ENCODE peak calls at places on chromosome 16, in five cellular contexts. One of them, this sample, is unnamed.

GRCh38 chr16:48308535-48308934 is 61.2 kb upstream of the ABCC11 start:
- DNase-seq in AML-193: no peak
- DNase-seq in DMS153: no peak
- DNase-seq in tibial artery: no peak
- DNase-seq in activated T-helper 1 cell treated with Interleukin-2 at 50 U/mL for 16 hours: no peak
- DNase-seq in this sample: no peak

GRCh38 chr16:25747160-25747758 is 55.5 kb downstream of the HS3ST4 start:
- DNase-seq in AML-193: no peak
- DNase-seq in activated T-helper 1 cell treated with Interleukin-2 at 50 U/mL for 16 hours: no peak
- DNase-seq in DMS153: no peak
- DNase-seq in tibial artery: no peak
- DNase-seq in this sample: no peak

GRCh38 chr16:70475054-70475871 is 20.9 kb downstream of the FCSK start:
- DNase-seq in activated T-helper 1 cell treated with Interleukin-2 at 50 U/mL for 16 hours: no peak
- DNase-seq in tibial artery: no peak
- DNase-seq in AML-193: no peak
- DNase-seq in DMS153: no peak
- DNase-seq in this sample: no peak

GRCh38 chr16:77387075-77387474 is 47.8 kb downstream of the ADAMTS18 start:
- DNase-seq in tibial artery: no peak
- DNase-seq in activated T-helper 1 cell treated with Interleukin-2 at 50 U/mL for 16 hours: no peak
- DNase-seq in DMS153: no peak
- DNase-seq in AML-193: no peak
- DNase-seq in this sample: no peak

GRCh38 chr16:48441863-48442279 is 56.7 kb upstream of the SIAH1 start:
- DNase-seq in AML-193: no peak
- DNase-seq in DMS153: no peak
- DNase-seq in activated T-helper 1 cell treated with Interleukin-2 at 50 U/mL for 16 hours: no peak
- DNase-seq in tibial artery: no peak
- DNase-seq in this sample: no peak

GRCh38 chr16:16857603-16858283 is 478.8 kb downstream of the NPIPA7 start:
- DNase-seq in activated T-helper 1 cell treated with Interleukin-2 at 50 U/mL for 16 hours: no peak
- DNase-seq in tibial artery: no peak
- DNase-seq in AML-193: no peak
- DNase-seq in DMS153: peak
- DNase-seq in this sample: no peak

GRCh38 chr16:14549789-14550153 is 80.3 kb downstream of the PARN start:
- DNase-seq in DMS153: peak
- DNase-seq in AML-193: no peak
- DNase-seq in activated T-helper 1 cell treated with Interleukin-2 at 50 U/mL for 16 hours: no peak
- DNase-seq in tibial artery: no peak
- DNase-seq in this sample: no peak

GRCh38 chr16:83940630-83941378 is 12.2 kb upstream of the OSGIN1 start:
- DNase-seq in DMS153: peak
- DNase-seq in activated T-helper 1 cell treated with Interleukin-2 at 50 U/mL for 16 hours: no peak
- DNase-seq in tibial artery: no peak
- DNase-seq in AML-193: no peak
- DNase-seq in this sample: no peak

GRCh38 chr16:85379041-85380001 is 233.8 kb upstream of the GSE1 start:
- DNase-seq in AML-193: no peak
- DNase-seq in activated T-helper 1 cell treated with Interleukin-2 at 50 U/mL for 16 hours: no peak
- DNase-seq in tibial artery: no peak
- DNase-seq in DMS153: no peak
- DNase-seq in this sample: no peak

GRCh38 chr16:57265850-57266530 is 18.5 kb downstream of the PLLP start:
- DNase-seq in activated T-helper 1 cell treated with Interleukin-2 at 50 U/mL for 16 hours: no peak
- DNase-seq in AML-193: no peak
- DNase-seq in DMS153: no peak
- DNase-seq in tibial artery: peak
- DNase-seq in this sample: no peak

GRCh38 chr16:89103156-89103555 is 9.5 kb downstream of the ACSF3 start:
- DNase-seq in activated T-helper 1 cell treated with Interleukin-2 at 50 U/mL for 16 hours: no peak
- DNase-seq in AML-193: no peak
- DNase-seq in tibial artery: no peak
- DNase-seq in DMS153: no peak
- DNase-seq in this sample: no peak

GRCh38 chr16:66487580-66488235 is 60.6 kb downstream of the BEAN1 start:
- DNase-seq in tibial artery: no peak
- DNase-seq in AML-193: no peak
- DNase-seq in activated T-helper 1 cell treated with Interleukin-2 at 50 U/mL for 16 hours: no peak
- DNase-seq in DMS153: no peak
- DNase-seq in this sample: no peak

GRCh38 chr16:23339781-23340180 is 37.7 kb downstream of the SCNN1B start:
- DNase-seq in AML-193: no peak
- DNase-seq in activated T-helper 1 cell treated with Interleukin-2 at 50 U/mL for 16 hours: no peak
- DNase-seq in tibial artery: no peak
- DNase-seq in DMS153: no peak
- DNase-seq in this sample: no peak

GRCh38 chr16:76277099-76278030 is at the start of gene CNTNAP4:
- DNase-seq in activated T-helper 1 cell treated with Interleukin-2 at 50 U/mL for 16 hours: no peak
- DNase-seq in tibial artery: peak
- DNase-seq in DMS153: no peak
- DNase-seq in AML-193: no peak
- DNase-seq in this sample: no peak

GRCh38 chr16:63228259-63228658 is 1192.0 kb upstream of the CDH8 start:
- DNase-seq in tibial artery: no peak
- DNase-seq in DMS153: no peak
- DNase-seq in AML-193: no peak
- DNase-seq in activated T-helper 1 cell treated with Interleukin-2 at 50 U/mL for 16 hours: no peak
- DNase-seq in this sample: no peak

GRCh38 chr16:49116873-49117272 is 164.8 kb downstream of the CBLN1 start:
- DNase-seq in tibial artery: no peak
- DNase-seq in activated T-helper 1 cell treated with Interleukin-2 at 50 U/mL for 16 hours: no peak
- DNase-seq in DMS153: no peak
- DNase-seq in AML-193: no peak
- DNase-seq in this sample: no peak

GRCh38 chr16:52603015-52603414 is 56.1 kb upstream of the TOX3 start:
- DNase-seq in activated T-helper 1 cell treated with Interleukin-2 at 50 U/mL for 16 hours: no peak
- DNase-seq in tibial artery: no peak
- DNase-seq in DMS153: no peak
- DNase-seq in AML-193: no peak
- DNase-seq in this sample: no peak

GRCh38 chr16:48347191-48347860 is 37.9 kb downstream of the SIAH1 start:
- DNase-seq in activated T-helper 1 cell treated with Interleukin-2 at 50 U/mL for 16 hours: no peak
- DNase-seq in tibial artery: no peak
- DNase-seq in DMS153: no peak
- DNase-seq in AML-193: no peak
- DNase-seq in this sample: no peak

GRCh38 chr16:89049484-89050118 is 44.1 kb upstream of the ACSF3 start:
- DNase-seq in DMS153: peak
- DNase-seq in AML-193: no peak
- DNase-seq in activated T-helper 1 cell treated with Interleukin-2 at 50 U/mL for 16 hours: no peak
- DNase-seq in tibial artery: no peak
- DNase-seq in this sample: no peak

GRCh38 chr16:75593825-75594820 is 27.9 kb downstream of the GABARAPL2 start:
- DNase-seq in activated T-helper 1 cell treated with Interleukin-2 at 50 U/mL for 16 hours: no peak
- DNase-seq in AML-193: no peak
- DNase-seq in DMS153: peak
- DNase-seq in tibial artery: no peak
- DNase-seq in this sample: peak

GRCh38 chr16:24986512-24987303 is 28.5 kb downstream of the ARHGAP17 start:
- DNase-seq in DMS153: peak
- DNase-seq in activated T-helper 1 cell treated with Interleukin-2 at 50 U/mL for 16 hours: no peak
- DNase-seq in AML-193: peak
- DNase-seq in tibial artery: peak
- DNase-seq in this sample: peak

GRCh38 chr16:30095166-30096078 is 591 bp downstream of the YPEL3 start:
- DNase-seq in tibial artery: no peak
- DNase-seq in activated T-helper 1 cell treated with Interleukin-2 at 50 U/mL for 16 hours: no peak
- DNase-seq in DMS153: no peak
- DNase-seq in AML-193: no peak
- DNase-seq in this sample: no peak

GRCh38 chr16:30797670-30798309 is 10.8 kb upstream of the ZNF629 start:
- DNase-seq in DMS153: no peak
- DNase-seq in tibial artery: no peak
- DNase-seq in AML-193: no peak
- DNase-seq in activated T-helper 1 cell treated with Interleukin-2 at 50 U/mL for 16 hours: no peak
- DNase-seq in this sample: no peak